ENCODE peak calls at places on chromosomes 5 and 9, in five cellular contexts. M, Y, A, J and B are unnamed samples.

GRCh38 chr5:132822650-132823480 is 7.6 kb downstream of the SHROOM1 start:
- DNase-seq in M (no peak), Y (no peak), A (no peak), J (peak; percentile 88), B (peak; percentile 73)

GRCh38 chr5:88602584-88602983 is 280.4 kb downstream of the MEF2C start:
- DNase-seq in M (peak; percentile 44), Y (no peak), A (no peak), J (peak; percentile 77), B (no peak)

GRCh38 chr5:154145268-154145667 is 45.3 kb upstream of the GALNT10 start:
- DNase-seq in M (no peak), Y (no peak), A (no peak), J (no peak), B (no peak)

GRCh38 chr9:97856857-97857602 is 4.0 kb downstream of the FOXE1 start:
- DNase-seq in M (no peak), Y (no peak), A (no peak), J (peak; percentile 36), B (peak; percentile 45)

GRCh38 chr9:32395483-32396216 is 11.2 kb downstream of the ACO1 start:
- DNase-seq in M (peak; percentile 31), Y (peak; percentile 97), A (peak; percentile 98), J (peak; percentile 40), B (peak; percentile 73)

GRCh38 chr5:141040093-141040762 is 10.9 kb upstream of the PCDHB1 start:
- DNase-seq in M (peak; percentile 75), Y (peak; percentile 31), A (no peak), J (peak; percentile 92), B (peak; percentile 1)

GRCh38 chr9:109064963-109065701 is 51.8 kb upstream of the CTNNAL1 start:
- DNase-seq in M (peak; percentile 55), Y (peak; percentile 64), A (peak; percentile 54), J (no peak), B (peak; percentile 42)

GRCh38 chr9:22008662-22009562 is at the start of gene CDKN2B:
- DNase-seq in M (no peak), Y (peak; percentile 98), A (peak; percentile 94), J (peak; percentile 96), B (peak; percentile 99)

GRCh38 chr9:131276891-131277672 is 772 bp upstream of the FAM78A start:
- DNase-seq in M (no peak), Y (peak; percentile 32), A (no peak), J (no peak), B (peak; percentile 88)

GRCh38 chr5:125717209-125717608 is 706.0 kb upstream of the GRAMD2B start:
- DNase-seq in M (peak; percentile 17), Y (peak; percentile 14), A (peak; percentile 96), J (no peak), B (peak; percentile 64)

GRCh38 chr5:13993926-13994325 is 49.4 kb upstream of the DNAH5 start:
- DNase-seq in M (no peak), Y (no peak), A (no peak), J (no peak), B (no peak)

GRCh38 chr5:45639038-45639437 is 57.1 kb downstream of the HCN1 start:
- DNase-seq in M (no peak), Y (peak; percentile 1), A (no peak), J (peak; percentile 19), B (no peak)

GRCh38 chr5:69079556-69079955 is 14.3 kb upstream of the SLC30A5 start:
- DNase-seq in M (no peak), Y (no peak), A (no peak), J (no peak), B (no peak)

GRCh38 chr9:33120620-33121019 is 44.1 kb upstream of the SMU1 start:
- DNase-seq in M (no peak), Y (no peak), A (no peak), J (no peak), B (no peak)

GRCh38 chr5:28576022-28576421 is 1537.6 kb upstream of the CDH9 start:
- DNase-seq in M (peak; percentile 25), Y (no peak), A (no peak), J (peak; percentile 66), B (no peak)

GRCh38 chr5:95533106-95533505 is 21.7 kb downstream of the SKIC3 start:
- DNase-seq in M (no peak), Y (peak; percentile 32), A (no peak), J (peak; percentile 57), B (peak; percentile 3)

GRCh38 chr9:105479846-105480245 is 32.0 kb downstream of the FSD1L start:
- DNase-seq in M (no peak), Y (peak; percentile 13), A (no peak), J (no peak), B (no peak)

GRCh38 chr9:3434594-3434993 is 91.2 kb downstream of the RFX3 start:
- DNase-seq in M (peak; percentile 4), Y (peak; percentile 72), A (peak; percentile 82), J (no peak), B (no peak)

DNA sequence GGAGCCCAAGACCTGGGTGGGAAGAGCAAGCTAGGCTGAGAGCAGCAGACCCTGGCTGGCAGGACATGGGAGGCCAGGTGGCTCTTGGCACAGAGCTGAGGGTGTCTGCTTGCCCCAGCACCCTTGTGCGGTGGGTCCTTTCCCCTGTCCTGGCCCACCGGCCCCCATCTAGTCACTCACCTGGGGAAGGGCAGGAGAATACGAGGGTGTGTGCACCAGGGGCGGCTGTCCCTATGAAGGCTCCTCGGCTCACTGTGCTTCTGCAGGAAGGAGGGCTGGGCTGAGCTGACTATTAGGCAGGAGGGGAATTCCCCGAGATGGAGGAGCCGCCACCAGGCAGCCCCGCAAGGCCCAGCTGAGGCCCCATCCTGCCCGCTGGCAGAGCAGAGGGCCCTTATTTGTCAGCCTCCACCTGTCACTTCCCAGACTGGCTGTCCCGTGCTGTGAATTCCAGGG is 6.1 kb upstream of the TNIP1 start:
- DNase-seq in M (no peak), Y (no peak), A (peak; percentile 43), J (no peak), B (no peak)
- H3K4me3 ChIP-seq in M (no peak overlapping the region), Y (no peak overlapping the region), A (no peak overlapping the region), J (no peak overlapping the region), B (no peak overlapping the region)

GRCh38 chr5:56406838-56407237 is 173.7 kb upstream of the ANKRD55 start:
- DNase-seq in M (no peak), Y (no peak), A (peak; percentile 43), J (no peak), B (no peak)

GRCh38 chr5:56405116-56405515 is 172.0 kb upstream of the ANKRD55 start:
- DNase-seq in M (no peak), Y (no peak), A (no peak), J (no peak), B (no peak)

GRCh38 chr5:56406221-56406620 is 173.1 kb upstream of the ANKRD55 start:
- DNase-seq in M (peak; percentile 12), Y (no peak), A (no peak), J (no peak), B (no peak)

GRCh38 chr5:56405536-56405935 is 172.4 kb upstream of the ANKRD55 start:
- DNase-seq in M (no peak), Y (no peak), A (no peak), J (no peak), B (no peak)

DNA sequence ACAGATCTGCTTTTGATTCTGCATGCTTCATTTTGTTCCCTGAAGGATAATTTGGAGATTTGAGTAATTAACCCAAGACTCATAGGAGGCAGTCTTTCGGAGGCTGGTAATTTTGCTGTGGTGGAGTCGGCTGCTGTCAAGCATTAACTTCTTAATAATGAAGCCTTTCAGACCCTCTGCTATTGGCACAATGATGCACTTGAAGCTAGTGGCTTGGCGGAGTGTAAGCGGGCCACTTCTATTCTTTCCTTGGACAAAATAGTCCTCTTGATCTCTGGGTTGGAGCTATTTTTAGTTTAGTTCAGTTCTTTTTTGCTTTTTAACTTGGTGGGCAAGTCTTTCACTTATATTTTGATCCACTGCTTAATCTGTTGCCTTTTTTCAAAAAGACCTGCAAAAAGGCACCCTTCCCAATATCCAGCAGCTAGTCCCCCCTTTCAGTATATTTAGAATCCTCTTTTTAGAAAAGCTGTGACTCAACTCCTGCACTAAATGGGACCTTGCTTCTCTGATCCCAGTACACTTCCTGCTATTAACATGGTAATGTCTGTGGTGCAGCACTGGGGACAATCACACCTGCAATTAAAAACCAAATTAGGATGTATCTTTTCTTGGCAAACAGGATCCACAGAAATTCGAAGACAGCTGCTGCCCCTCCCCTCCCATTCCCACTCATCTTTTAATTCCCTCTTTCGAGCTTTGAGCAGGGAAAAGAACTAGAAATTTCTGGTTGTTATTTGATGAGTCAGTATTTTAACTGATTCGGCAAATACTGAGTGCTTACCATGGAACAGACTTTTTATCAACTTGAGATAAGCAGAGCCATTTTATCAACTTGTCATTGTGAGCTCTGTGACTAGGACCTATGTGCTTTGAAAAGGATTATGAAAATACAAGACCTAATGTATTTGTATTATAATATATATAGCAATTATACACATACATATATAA is 169.4 kb upstream of the ANKRD55 start:
- DNase-seq in M (no peak), Y (no peak), A (no peak), J (peak; percentile 12), B (no peak)
- H3K27ac ChIP-seq in M (no peak overlapping the region), Y (no peak overlapping the region), A (no peak overlapping the region), J (no peak overlapping the region), B (no peak overlapping the region)

DNA sequence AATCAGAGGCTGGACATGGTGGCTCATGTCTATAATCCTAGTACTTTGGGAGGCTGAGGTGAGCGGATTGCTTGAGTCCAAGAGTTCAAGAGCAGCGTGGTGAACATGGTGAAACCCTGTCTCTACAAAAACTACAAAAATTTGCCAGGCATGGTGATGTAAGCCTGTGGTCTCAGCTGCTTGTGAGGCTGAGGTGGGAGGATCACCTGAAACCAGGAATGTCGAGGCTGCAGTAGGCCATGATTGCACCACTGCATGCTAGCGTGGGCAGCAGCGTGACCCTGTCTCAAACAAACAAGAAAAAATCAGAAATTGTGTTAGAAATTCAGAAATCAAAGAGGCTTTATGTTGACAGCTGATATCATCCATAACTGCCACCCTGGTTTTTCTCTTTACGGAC is 21.4 kb downstream of the JMY start:
- DNase-seq in M (no peak), Y (no peak), A (no peak), J (no peak), B (no peak)
- H3K4me2 ChIP-seq in M (no peak overlapping the region), Y (no peak overlapping the region), A (no peak overlapping the region), J (no peak overlapping the region), B (no peak overlapping the region)

GRCh38 chr9:129381481-129381957 is 203.5 kb upstream of the IER5L start:
- DNase-seq in M (no peak), Y (no peak), A (no peak), J (no peak), B (peak; percentile 42)

GRCh38 chr9:129383005-129383414 is 204.9 kb upstream of the IER5L start:
- DNase-seq in M (no peak), Y (peak; percentile 42), A (no peak), J (peak; percentile 58), B (peak; percentile 90)

GRCh38 chr9:129383415-129384088 is 205.5 kb upstream of the IER5L start:
- DNase-seq in M (no peak), Y (peak; percentile 85), A (peak; percentile 56), J (peak; percentile 66), B (peak; percentile 97)

GRCh38 chr9:129380961-129381401 is 202.9 kb upstream of the IER5L start:
- DNase-seq in M (no peak), Y (no peak), A (no peak), J (peak; percentile 81), B (peak; percentile 69)

DNA sequence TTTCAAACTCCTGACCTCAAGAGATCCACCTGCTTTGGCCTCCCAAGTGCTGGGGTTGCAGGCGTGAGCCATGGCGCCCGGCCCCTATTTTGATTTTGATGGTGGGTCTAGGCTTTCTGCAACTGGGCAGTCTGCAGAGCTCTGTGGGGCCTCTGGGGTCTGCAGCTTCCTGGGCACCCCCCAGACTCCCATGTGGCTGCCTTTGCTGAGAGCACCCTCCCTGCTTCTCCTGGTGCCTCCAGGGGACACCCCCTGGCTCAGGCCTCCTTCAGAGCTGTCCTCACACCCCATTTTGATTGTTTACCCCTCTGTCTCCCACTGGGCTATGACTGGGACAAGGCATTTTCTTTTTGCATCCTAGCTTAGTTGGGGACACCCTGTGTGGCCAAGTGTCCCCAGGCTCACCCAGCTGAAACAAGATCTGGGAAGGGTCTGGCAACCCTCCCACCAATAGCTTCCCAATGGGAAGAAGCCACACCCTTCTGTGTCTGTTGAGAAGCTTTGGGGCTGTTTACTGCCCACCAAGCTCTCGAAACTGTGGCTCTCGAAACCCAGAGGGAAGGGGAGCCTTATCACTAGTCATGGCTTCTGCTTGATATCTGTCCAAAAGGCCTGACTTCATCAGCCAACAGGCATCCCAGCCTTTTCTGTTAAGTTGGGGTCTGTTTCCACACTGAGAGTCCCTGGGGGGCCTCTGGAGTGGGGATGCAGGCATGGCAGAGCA is 204.4 kb upstream of the IER5L start:
- DNase-seq in M (no peak), Y (no peak), A (no peak), J (no peak), B (peak; percentile 79)
- H3K4me3 ChIP-seq in M (no peak overlapping the region), Y (peak overlapping the region; percentile 67), A (no peak overlapping the region), J (peak overlapping the region; percentile 71), B (peak overlapping the region; percentile 73)